ENCODE peak calls at places on chromosome 6, in five cellular contexts. One of them, this sample, is unnamed. For H3K4me1, the result is how much of the 10 kb centered on the place peaks cover.

GRCh38 chr6:149864578-149865535 is 698 bp upstream of the LRP11 start:
- DNase-seq in left ventricle myocardium inferior: no peak
- DNase-seq in GM23338: peak
- DNase-seq in cardiac muscle cell: peak
- DNase-seq in astrocyte: peak
- DNase-seq in this sample: peak

GRCh38 chr6:137845460-137845859 is 21.6 kb upstream of the TNFAIP3 start:
- DNase-seq in cardiac muscle cell: no peak
- DNase-seq in GM23338: no peak
- DNase-seq in astrocyte: no peak
- DNase-seq in left ventricle myocardium inferior: no peak
- DNase-seq in this sample: no peak

GRCh38 chr6:134316733-134317431 is 1.0 kb downstream of the SGK1 start:
- DNase-seq in cardiac muscle cell: peak
- DNase-seq in left ventricle myocardium inferior: no peak
- DNase-seq in astrocyte: no peak
- DNase-seq in GM23338: peak
- DNase-seq in this sample: no peak

GRCh38 chr6:6682225-6682624 is 93.7 kb downstream of the LY86 start:
- DNase-seq in GM23338: no peak
- DNase-seq in astrocyte: no peak
- DNase-seq in left ventricle myocardium inferior: no peak
- DNase-seq in cardiac muscle cell: no peak
- DNase-seq in this sample: no peak

GRCh38 chr6:113564401-113565161 is 292.6 kb upstream of the MARCKS start:
- DNase-seq in left ventricle myocardium inferior: peak
- DNase-seq in astrocyte: peak
- DNase-seq in GM23338: peak
- DNase-seq in cardiac muscle cell: peak
- DNase-seq in this sample: peak

GRCh38 chr6:86683132-86683908 is 254.0 kb upstream of the HTR1E start:
- DNase-seq in cardiac muscle cell: no peak
- DNase-seq in GM23338: no peak
- DNase-seq in astrocyte: no peak
- DNase-seq in left ventricle myocardium inferior: no peak
- DNase-seq in this sample: no peak

GRCh38 chr6:165611294-165611693 is 51.7 kb downstream of the PDE10A start:
- DNase-seq in cardiac muscle cell: no peak
- DNase-seq in astrocyte: no peak
- DNase-seq in GM23338: no peak
- DNase-seq in left ventricle myocardium inferior: peak
- DNase-seq in this sample: no peak

GRCh38 chr6:157203312-157203744 is 120.0 kb downstream of the TMEM242 start:
- DNase-seq in GM23338: no peak
- DNase-seq in cardiac muscle cell: no peak
- DNase-seq in astrocyte: peak
- DNase-seq in left ventricle myocardium inferior: no peak
- DNase-seq in this sample: no peak

GRCh38 chr6:44194326-44194725 is 22.4 kb upstream of the MYMX start:
- DNase-seq in cardiac muscle cell: no peak
- DNase-seq in left ventricle myocardium inferior: no peak
- DNase-seq in GM23338: no peak
- DNase-seq in astrocyte: no peak
- DNase-seq in this sample: no peak

GRCh38 chr6:2765896-2766766 is 938 bp downstream of the WRNIP1 start:
- DNase-seq in astrocyte: peak
- DNase-seq in left ventricle myocardium inferior: peak
- DNase-seq in GM23338: peak
- DNase-seq in cardiac muscle cell: peak
- DNase-seq in this sample: no peak

GRCh38 chr6:44002591-44003344 is 124.5 kb downstream of the MRPL14 start:
- DNase-seq in GM23338: peak
- DNase-seq in astrocyte: peak
- DNase-seq in cardiac muscle cell: peak
- DNase-seq in left ventricle myocardium inferior: peak
- DNase-seq in this sample: no peak

GRCh38 chr6:18528084-18528743 is 141.1 kb downstream of the RNF144B start:
- DNase-seq in cardiac muscle cell: peak
- DNase-seq in astrocyte: peak
- DNase-seq in left ventricle myocardium inferior: no peak
- DNase-seq in GM23338: peak
- DNase-seq in this sample: no peak

GRCh38 chr6:169898788-169899480 is 147.5 kb downstream of the ERMARD start:
- DNase-seq in astrocyte: no peak
- DNase-seq in cardiac muscle cell: peak
- DNase-seq in left ventricle myocardium inferior: no peak
- DNase-seq in GM23338: no peak
- DNase-seq in this sample: no peak

GRCh38 chr6:161422710-161423109 is 148.8 kb upstream of the AGPAT4 start:
- DNase-seq in GM23338: no peak
- DNase-seq in cardiac muscle cell: no peak
- DNase-seq in astrocyte: no peak
- DNase-seq in left ventricle myocardium inferior: no peak
- DNase-seq in this sample: no peak

GRCh38 chr6:20724443-20724842 is 190.2 kb downstream of the CDKAL1 start:
- DNase-seq in astrocyte: no peak
- DNase-seq in cardiac muscle cell: no peak
- DNase-seq in left ventricle myocardium inferior: no peak
- DNase-seq in GM23338: peak
- DNase-seq in this sample: no peak

GRCh38 chr6:18585032-18585573 is 198.0 kb downstream of the RNF144B start:
- DNase-seq in left ventricle myocardium inferior: no peak
- DNase-seq in astrocyte: peak
- DNase-seq in GM23338: no peak
- DNase-seq in cardiac muscle cell: peak
- DNase-seq in this sample: no peak

GRCh38 chr6:149750136-149750609 is 632 bp downstream of the PCMT1 start:
- DNase-seq in cardiac muscle cell: peak
- DNase-seq in GM23338: peak
- DNase-seq in left ventricle myocardium inferior: peak
- DNase-seq in astrocyte: peak
- DNase-seq in this sample: no peak

GRCh38 chr6:167130712-167131684 is 8.1 kb downstream of the CCR6 start:
- DNase-seq in astrocyte: no peak
- DNase-seq in cardiac muscle cell: no peak
- DNase-seq in GM23338: no peak
- DNase-seq in left ventricle myocardium inferior: no peak
- DNase-seq in this sample: no peak

GRCh38 chr6:19988555-19988954 is 151.4 kb downstream of the ID4 start:
- DNase-seq in GM23338: peak
- DNase-seq in left ventricle myocardium inferior: no peak
- DNase-seq in cardiac muscle cell: peak
- DNase-seq in astrocyte: peak
- DNase-seq in this sample: no peak

GRCh38 chr6:24430086-24430485 is 27.4 kb downstream of the MRS2 start:
- DNase-seq in cardiac muscle cell: no peak
- DNase-seq in left ventricle myocardium inferior: no peak
- DNase-seq in astrocyte: no peak
- DNase-seq in GM23338: no peak
- DNase-seq in this sample: no peak

GRCh38 chr6:21595265-21595950 is 1.9 kb downstream of the SOX4 start:
- DNase-seq in cardiac muscle cell: peak
- DNase-seq in GM23338: no peak
- DNase-seq in left ventricle myocardium inferior: peak
- DNase-seq in astrocyte: no peak
- DNase-seq in this sample: no peak

GRCh38 chr6:5905431-5906339 is 101.0 kb downstream of the NRN1 start:
- DNase-seq in astrocyte: peak
- DNase-seq in GM23338: no peak
- DNase-seq in cardiac muscle cell: peak
- DNase-seq in left ventricle myocardium inferior: peak
- DNase-seq in this sample: peak

GRCh38 chr6:105759946-105760345 is 326.2 kb upstream of the PRDM1 start:
- DNase-seq in GM23338: no peak
- DNase-seq in cardiac muscle cell: no peak
- DNase-seq in astrocyte: peak
- DNase-seq in left ventricle myocardium inferior: no peak
- DNase-seq in this sample: no peak

GRCh38 chr6:145559836-145560235 is 175.5 kb downstream of the EPM2A start:
- DNase-seq in cardiac muscle cell: no peak
- DNase-seq in GM23338: no peak
- DNase-seq in left ventricle myocardium inferior: no peak
- DNase-seq in astrocyte: no peak
- DNase-seq in this sample: no peak

GRCh38 chr6:165661416-165662001 is 1.5 kb downstream of the PDE10A start:
- DNase-seq in cardiac muscle cell: peak
- DNase-seq in left ventricle myocardium inferior: no peak
- DNase-seq in astrocyte: no peak
- DNase-seq in GM23338: no peak
- DNase-seq in this sample: no peak

GRCh38 chr6:105459049-105459448 is 56.2 kb upstream of the PREP start:
- DNase-seq in left ventricle myocardium inferior: no peak
- DNase-seq in GM23338: no peak
- DNase-seq in cardiac muscle cell: no peak
- DNase-seq in astrocyte: peak
- DNase-seq in this sample: no peak

GRCh38 chr6:136014454-136015421 is 163.2 kb downstream of the PDE7B start:
- DNase-seq in GM23338: no peak
- DNase-seq in left ventricle myocardium inferior: no peak
- DNase-seq in cardiac muscle cell: peak
- DNase-seq in astrocyte: peak
- DNase-seq in this sample: no peak

GRCh38 chr6:108497883-108498282 is 62.8 kb upstream of the FOXO3 start:
- DNase-seq in astrocyte: no peak
- DNase-seq in GM23338: peak
- DNase-seq in cardiac muscle cell: peak
- DNase-seq in left ventricle myocardium inferior: no peak
- DNase-seq in this sample: no peak

GRCh38 chr6:129923520-129923919 is 62.4 kb upstream of the TMEM244 start:
- DNase-seq in astrocyte: peak
- DNase-seq in cardiac muscle cell: peak
- DNase-seq in GM23338: no peak
- DNase-seq in left ventricle myocardium inferior: no peak
- DNase-seq in this sample: no peak

GRCh38 chr6:2853766-2854393 is 12.2 kb upstream of the SERPINB1 start:
- DNase-seq in GM23338: peak
- DNase-seq in astrocyte: peak
- DNase-seq in left ventricle myocardium inferior: no peak
- DNase-seq in cardiac muscle cell: peak
- DNase-seq in this sample: peak

GRCh38 chr6:116616757-116617093 is 446 bp downstream of the RSPH4A start:
- DNase-seq in cardiac muscle cell: no peak
- DNase-seq in GM23338: peak
- DNase-seq in left ventricle myocardium inferior: no peak
- DNase-seq in astrocyte: no peak
- DNase-seq in this sample: no peak

GRCh38 chr6:148054219-148054618 is 288.4 kb upstream of the SASH1 start:
- DNase-seq in left ventricle myocardium inferior: no peak
- DNase-seq in astrocyte: no peak
- DNase-seq in cardiac muscle cell: no peak
- DNase-seq in GM23338: no peak
- DNase-seq in this sample: no peak
- TF ChIP-seq CTCF in left ventricle myocardium inferior: no peak
- TF ChIP-seq CTCF in astrocyte: no peak
- TF ChIP-seq CTCF in cardiac muscle cell: no peak
- TF ChIP-seq CTCF in GM23338: no peak
- TF ChIP-seq CTCF in this sample: no peak

GRCh38 chr6:37549186-37549957 is 49.7 kb upstream of the CCDC167 start:
- DNase-seq in astrocyte: no peak
- DNase-seq in left ventricle myocardium inferior: no peak
- DNase-seq in GM23338: no peak
- DNase-seq in cardiac muscle cell: no peak
- DNase-seq in this sample: no peak
- H3K4me1 ChIP-seq in astrocyte: under half
- H3K4me1 ChIP-seq in left ventricle myocardium inferior: under half
- H3K4me1 ChIP-seq in GM23338: under half
- H3K4me1 ChIP-seq in cardiac muscle cell: under half
- H3K4me1 ChIP-seq in this sample: under half

GRCh38 chr6:33140556-33140955 is 51.7 kb downstream of the COL11A2 start:
- DNase-seq in cardiac muscle cell: no peak
- DNase-seq in GM23338: no peak
- DNase-seq in left ventricle myocardium inferior: no peak
- DNase-seq in astrocyte: no peak
- DNase-seq in this sample: no peak

GRCh38 chr6:33139596-33140206 is 52.6 kb downstream of the COL11A2 start:
- DNase-seq in left ventricle myocardium inferior: no peak
- DNase-seq in cardiac muscle cell: peak
- DNase-seq in astrocyte: no peak
- DNase-seq in GM23338: no peak
- DNase-seq in this sample: no peak

GRCh38 chr6:33142501-33142900 is 49.8 kb downstream of the COL11A2 start:
- DNase-seq in cardiac muscle cell: no peak
- DNase-seq in left ventricle myocardium inferior: no peak
- DNase-seq in astrocyte: no peak
- DNase-seq in GM23338: no peak
- DNase-seq in this sample: no peak

GRCh38 chr6:33144373-33144772 is 47.9 kb downstream of the COL11A2 start:
- DNase-seq in left ventricle myocardium inferior: no peak
- DNase-seq in astrocyte: peak
- DNase-seq in GM23338: no peak
- DNase-seq in cardiac muscle cell: no peak
- DNase-seq in this sample: no peak

GRCh38 chr6:33143113-33143760 is 49.0 kb downstream of the COL11A2 start:
- DNase-seq in GM23338: peak
- DNase-seq in astrocyte: no peak
- DNase-seq in cardiac muscle cell: no peak
- DNase-seq in left ventricle myocardium inferior: no peak
- DNase-seq in this sample: no peak
- TF ChIP-seq CTCF in GM23338: peak
- TF ChIP-seq CTCF in astrocyte: no peak
- TF ChIP-seq CTCF in cardiac muscle cell: no peak
- TF ChIP-seq CTCF in left ventricle myocardium inferior: no peak
- TF ChIP-seq CTCF in this sample: no peak

GRCh38 chr6:34284563-34285545 is 36.0 kb upstream of the SMIM29 start:
- DNase-seq in GM23338: no peak
- DNase-seq in left ventricle myocardium inferior: peak
- DNase-seq in cardiac muscle cell: peak
- DNase-seq in astrocyte: peak
- DNase-seq in this sample: no peak

GRCh38 chr6:34288581-34288980 is 39.8 kb upstream of the SMIM29 start:
- DNase-seq in left ventricle myocardium inferior: no peak
- DNase-seq in GM23338: no peak
- DNase-seq in cardiac muscle cell: no peak
- DNase-seq in astrocyte: no peak
- DNase-seq in this sample: peak

GRCh38 chr6:34292954-34293353 is 44.1 kb upstream of the SMIM29 start:
- DNase-seq in left ventricle myocardium inferior: no peak
- DNase-seq in GM23338: no peak
- DNase-seq in astrocyte: no peak
- DNase-seq in cardiac muscle cell: no peak
- DNase-seq in this sample: no peak

GRCh38 chr6:34285571-34285970 is 36.8 kb upstream of the SMIM29 start:
- DNase-seq in left ventricle myocardium inferior: no peak
- DNase-seq in cardiac muscle cell: no peak
- DNase-seq in astrocyte: no peak
- DNase-seq in GM23338: no peak
- DNase-seq in this sample: no peak

DNA sequence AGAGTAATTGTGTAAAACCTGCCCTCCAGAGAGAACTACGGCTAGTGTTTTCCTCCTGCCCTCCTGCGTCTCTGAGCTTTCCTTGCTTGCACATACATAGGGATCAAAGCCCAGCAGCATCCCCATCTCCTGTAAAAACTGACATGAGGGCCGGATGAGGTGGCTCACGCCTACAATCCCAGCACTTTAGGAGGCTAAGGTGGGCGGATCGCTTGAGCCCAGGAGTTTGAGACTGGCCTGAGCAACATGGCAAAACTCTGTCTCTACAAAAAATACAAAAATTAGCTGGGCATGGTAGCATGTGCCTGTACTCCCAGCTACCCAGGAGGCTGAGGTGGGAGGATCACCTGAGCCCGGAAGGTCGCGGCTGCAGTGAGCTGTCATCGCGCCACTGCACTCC is 40.3 kb upstream of the SMIM29 start:
- DNase-seq in astrocyte: no peak
- DNase-seq in GM23338: no peak
- DNase-seq in left ventricle myocardium inferior: no peak
- DNase-seq in cardiac muscle cell: no peak
- DNase-seq in this sample: peak
- H3K4me1 ChIP-seq in astrocyte: under half
- H3K4me1 ChIP-seq in GM23338: under half
- H3K4me1 ChIP-seq in left ventricle myocardium inferior: half or more
- H3K4me1 ChIP-seq in cardiac muscle cell: under half
- H3K4me1 ChIP-seq in this sample: under half